ENCODE peak calls at places on chromosomes 3 and 15, in seven cellular contexts. L, V, G, D, A, W and B are unnamed samples.

GRCh38 chr3:16994842-16995535 is 110.2 kb downstream of the PLCL2 start:
- DNase-seq in V (no peak), W (no peak), G (no peak), L (no peak), A (no peak), D (no peak), B (no peak)

GRCh38 chr15:59917504-59918157 is 86.5 kb upstream of the FOXB1 start:
- DNase-seq in G (peak; percentile 42), A (peak; percentile 7), V (peak; percentile 56), W (peak; percentile 29), L (peak; percentile 61), D (peak; percentile 49), B (no peak)

GRCh38 chr3:122149228-122149627 is 34.2 kb upstream of the CASR start:
- DNase-seq in A (no peak), V (no peak), W (no peak), D (no peak), G (no peak), L (no peak), B (no peak)

GRCh38 chr3:143314291-143315093 is 194.9 kb downstream of the CHST2 start:
- DNase-seq in L (no peak), G (peak; percentile 64), D (peak; percentile 57), V (no peak), A (no peak), W (no peak), B (no peak)

GRCh38 chr3:29331830-29332637 is 51.2 kb downstream of the RBMS3 start:
- DNase-seq in G (no peak), W (no peak), L (no peak), D (no peak), V (peak; percentile 65), A (no peak), B (no peak)

GRCh38 chr3:111521881-111522280 is 20.1 kb upstream of the CD96 start:
- DNase-seq in L (no peak), V (peak; percentile 67), W (no peak), A (no peak), D (peak; percentile 44), G (peak; percentile 33), B (no peak)

GRCh38 chr3:72265250-72265649 is 480.3 kb upstream of the PROK2 start:
- DNase-seq in A (no peak), D (peak; percentile 44), L (no peak), G (peak; percentile 56), V (peak; percentile 53), W (no peak), B (no peak)

GRCh38 chr3:48409291-48410201 is 20.3 kb downstream of the PLXNB1 start:
- DNase-seq in V (no peak), G (no peak), W (no peak), L (peak; percentile 43), A (no peak), D (no peak), B (no peak)

GRCh38 chr3:138381950-138382715 is 33.8 kb downstream of the MRAS start:
- DNase-seq in G (peak; percentile 60), D (peak; percentile 82), V (peak; percentile 61), W (no peak), L (peak; percentile 91), A (peak; percentile 83), B (peak; percentile 86)

GRCh38 chr3:98733055-98733777 is 29.9 kb upstream of the ST3GAL6 start:
- DNase-seq in V (peak; percentile 26), A (peak; percentile 30), G (peak; percentile 61), D (peak; percentile 47), L (peak; percentile 69), W (peak; percentile 18), B (peak; percentile 80)

GRCh38 chr3:14432996-14433572 is 30.7 kb downstream of the SLC6A6 start:
- DNase-seq in V (no peak), W (no peak), G (no peak), L (peak; percentile 60), D (no peak), A (no peak), B (no peak)

GRCh38 chr3:32428092-32429068 is 36.7 kb downstream of the CMTM7 start:
- DNase-seq in L (no peak), V (no peak), D (no peak), A (no peak), W (no peak), G (no peak), B (no peak)

GRCh38 chr3:185473290-185473815 is 25.5 kb downstream of the TMEM41A start:
- DNase-seq in V (no peak), G (no peak), D (no peak), W (no peak), A (no peak), L (no peak), B (no peak)

GRCh38 chr15:94677202-94677790 is 445.9 kb downstream of the MCTP2 start:
- DNase-seq in V (no peak), G (no peak), L (no peak), W (no peak), A (no peak), D (no peak), B (no peak)

GRCh38 chr3:190644035-190644434 is 130.2 kb downstream of the IL1RAP start:
- DNase-seq in D (no peak), G (no peak), L (no peak), W (no peak), A (no peak), V (no peak), B (no peak)

GRCh38 chr3:58000713-58001467 is 7.3 kb upstream of the FLNB start:
- DNase-seq in A (no peak), V (no peak), W (no peak), L (no peak), D (no peak), G (no peak), B (no peak)

GRCh38 chr3:16136042-16136441 is 38.4 kb upstream of the GALNT15 start:
- DNase-seq in D (peak; percentile 68), L (no peak), W (no peak), G (peak; percentile 95), V (peak; percentile 71), A (no peak), B (no peak)

GRCh38 chr3:3200632-3201212 is 21.2 kb upstream of the CRBN start:
- DNase-seq in A (peak; percentile 81), L (no peak), V (peak; percentile 77), G (peak; percentile 71), D (peak; percentile 65), W (peak; percentile 92), B (no peak)

GRCh38 chr15:68054658-68055223 is 626 bp downstream of the PIAS1 start:
- DNase-seq in G (no peak), A (peak; percentile 52), V (peak; percentile 9), L (peak; percentile 83), W (peak; percentile 33), D (peak; percentile 63), B (peak; percentile 81)

GRCh38 chr3:171334465-171334811 is 125.8 kb downstream of the TNIK start:
- DNase-seq in W (peak; percentile 26), G (peak; percentile 51), D (no peak), L (no peak), A (no peak), V (peak; percentile 60), B (no peak)

GRCh38 chr15:82985688-82986441 is at the start of gene RAMAC:
- DNase-seq in A (peak; percentile 96), W (peak; percentile 97), G (peak; percentile 97), D (peak; percentile 93), L (peak; percentile 96), V (peak; percentile 97), B (peak; percentile 96)

GRCh38 chr15:26974120-26974780 is 3.3 kb downstream of the GABRG3 start:
- DNase-seq in L (no peak), V (peak; percentile 15), D (no peak), G (peak; percentile 19), W (peak; percentile 5), A (peak; percentile 31), B (no peak)

GRCh38 chr3:59935025-59935424 is 885.2 kb upstream of the CFAP20DC start:
- DNase-seq in W (no peak), A (no peak), V (no peak), L (no peak), G (no peak), D (no peak), B (no peak)

GRCh38 chr3:185677146-185677829 is 91.2 kb downstream of the SENP2 start:
- DNase-seq in G (peak; percentile 90), A (no peak), V (peak; percentile 93), L (no peak), D (peak; percentile 69), W (peak; percentile 11), B (no peak)

GRCh38 chr15:80967451-80967850 is 22.2 kb downstream of the MESD start:
- DNase-seq in G (peak; percentile 89), A (no peak), D (peak; percentile 92), L (no peak), W (no peak), V (peak; percentile 62), B (no peak)

GRCh38 chr3:190044142-190044541 is 76.6 kb downstream of the P3H2 start:
- DNase-seq in V (peak; percentile 36), G (peak; percentile 50), A (no peak), L (no peak), D (peak; percentile 36), W (no peak), B (no peak)

GRCh38 chr15:54815546-54815945 is 381.2 kb downstream of the RSL24D1 start:
- DNase-seq in A (no peak), V (no peak), L (no peak), W (no peak), G (no peak), D (no peak), B (no peak)

GRCh38 chr15:22930782-22931484 is 49.2 kb downstream of the CYFIP1 start:
- DNase-seq in L (no peak), A (no peak), D (no peak), W (no peak), V (no peak), G (no peak), B (no peak)

GRCh38 chr15:45094358-45094730 is 19.6 kb downstream of the DUOX2 start:
- DNase-seq in A (no peak), W (no peak), G (no peak), V (no peak), L (no peak), D (no peak), B (no peak)

GRCh38 chr3:112958749-112959560 is 15.9 kb downstream of the CD200R1 start:
- DNase-seq in D (no peak), G (no peak), W (no peak), L (no peak), V (no peak), A (no peak), B (no peak)

GRCh38 chr15:66405007-66405406 is 18.3 kb downstream of the MAP2K1 start:
- DNase-seq in L (no peak), V (no peak), W (no peak), G (peak; percentile 22), A (no peak), D (no peak), B (no peak)

GRCh38 chr15:70501849-70502248 is 261.5 kb downstream of the UACA start:
- DNase-seq in D (no peak), A (no peak), V (no peak), L (no peak), W (no peak), G (no peak), B (no peak)

GRCh38 chr3:31610700-31611275 is 78.1 kb downstream of the STT3B start:
- DNase-seq in G (peak; percentile 71), A (peak; percentile 11), W (peak; percentile 18), D (peak; percentile 51), V (peak; percentile 70), L (no peak), B (no peak)

GRCh38 chr3:55439657-55440405 is 47.3 kb downstream of the WNT5A start:
- DNase-seq in V (no peak), G (no peak), L (no peak), D (no peak), W (no peak), A (no peak), B (no peak)

GRCh38 chr15:85794598-85795319 is at the start of gene KLHL25:
- DNase-seq in G (peak; percentile 91), A (peak; percentile 98), D (peak; percentile 100), L (peak; percentile 98), V (peak; percentile 93), W (peak; percentile 95), B (peak; percentile 97)

GRCh38 chr15:68536331-68537095 is 42.3 kb upstream of the CORO2B start:
- DNase-seq in L (no peak), W (no peak), G (peak; percentile 100), D (peak; percentile 81), V (peak; percentile 95), A (no peak), B (no peak)

GRCh38 chr15:25691544-25692430 is 171.3 kb downstream of the ATP10A start:
- DNase-seq in W (no peak), G (peak; percentile 57), L (no peak), D (peak; percentile 46), A (peak; percentile 57), V (peak; percentile 16), B (peak; percentile 34)

GRCh38 chr15:41417418-41417811 is 520 bp downstream of the RTF1 start:
- DNase-seq in D (peak; percentile 74), G (peak; percentile 29), A (no peak), V (peak; percentile 40), L (peak; percentile 75), W (no peak), B (no peak)